ENCODE peak calls at places on chromosomes 4 and X, in nine cellular contexts. R, E, Z, S, Y, H, U, N and Q are unnamed samples.

GRCh38 chr4:3654036-3654807 is 112.0 kb upstream of the ADRA2C start:
- DNase-seq in R (no peak), E (no peak), Z (no peak), S (no peak), Y (no peak), H (no peak), U (no peak), N (no peak), Q (no peak)

GRCh38 chrX:17930850-17931249 is 69.8 kb upstream of the RAI2 start:
- DNase-seq in R (no peak), E (no peak), Z (no peak), S (no peak), Y (no peak), H (no peak), U (no peak), N (peak), Q (no peak)

GRCh38 chr4:82667761-82668505 is 106.1 kb upstream of the TMEM150C start:
- DNase-seq in R (no peak), E (no peak), Z (no peak), S (no peak), Y (peak), H (no peak), U (no peak), N (peak), Q (peak)

GRCh38 chr4:182925298-182925738 is 8.1 kb upstream of the DCTD start:
- DNase-seq in R (peak), E (peak), Z (peak), S (peak), Y (peak), H (peak), U (peak), N (peak), Q (peak)

GRCh38 chrX:53685711-53686110 is 808 bp downstream of the HUWE1 start:
- DNase-seq in R (no peak), E (no peak), Z (no peak), S (no peak), Y (no peak), H (no peak), U (no peak), N (no peak), Q (no peak)

GRCh38 chr4:2843909-2844584 is 403 bp downstream of the ADD1 start:
- DNase-seq in R (no peak), E (peak), Z (peak), S (no peak), Y (peak), H (peak), U (peak), N (peak), Q (peak)

GRCh38 chr4:109801895-109802319 is at the start of gene CFI:
- DNase-seq in R (no peak), E (peak), Z (no peak), S (peak), Y (peak), H (no peak), U (no peak), N (no peak), Q (no peak)

GRCh38 chrX:53085661-53086229 is 3.6 kb downstream of the TSPYL2 start:
- DNase-seq in R (no peak), E (no peak), Z (no peak), S (no peak), Y (no peak), H (no peak), U (no peak), N (no peak), Q (no peak)

GRCh38 chr4:40245794-40246546 is 49.1 kb downstream of the RHOH start:
- DNase-seq in R (no peak), E (no peak), Z (no peak), S (no peak), Y (peak), H (no peak), U (no peak), N (peak), Q (no peak)

GRCh38 chrX:53442322-53442631 is 8.1 kb upstream of the HSD17B10 start:
- DNase-seq in R (no peak), E (no peak), Z (no peak), S (no peak), Y (no peak), H (no peak), U (no peak), N (no peak), Q (no peak)

GRCh38 chr4:95363966-95364365 is 184.8 kb downstream of the UNC5C start:
- DNase-seq in R (no peak), E (peak), Z (no peak), S (no peak), Y (peak), H (no peak), U (no peak), N (no peak), Q (no peak)

GRCh38 chr4:139651282-139652194 is 14.1 kb upstream of the MGST2 start:
- DNase-seq in R (peak), E (peak), Z (peak), S (peak), Y (peak), H (peak), U (peak), N (peak), Q (peak)

GRCh38 chr4:4574792-4575191 is 32.9 kb upstream of the STX18 start:
- DNase-seq in R (no peak), E (peak), Z (peak), S (no peak), Y (peak), H (peak), U (peak), N (peak), Q (peak)

GRCh38 chr4:153038493-153039311 is 102.6 kb downstream of the FHDC1 start:
- DNase-seq in R (no peak), E (no peak), Z (no peak), S (peak), Y (no peak), H (no peak), U (no peak), N (peak), Q (no peak)

GRCh38 chrX:45228126-45228525 is 27.4 kb upstream of the DIPK2B start:
- DNase-seq in R (no peak), E (no peak), Z (no peak), S (no peak), Y (no peak), H (no peak), U (no peak), N (no peak), Q (no peak)

GRCh38 chr4:1910643-1911042 is 39.5 kb downstream of the NSD2 start:
- DNase-seq in R (no peak), E (peak), Z (no peak), S (peak), Y (peak), H (no peak), U (peak), N (peak), Q (peak)

GRCh38 chrX:40176256-40176978 is 78.7 kb upstream of the BCOR start:
- DNase-seq in R (peak), E (peak), Z (peak), S (peak), Y (peak), H (peak), U (peak), N (peak), Q (peak)

GRCh38 chrX:153938226-153938786 is 3.5 kb upstream of the NAA10 start:
- DNase-seq in R (no peak), E (no peak), Z (no peak), S (no peak), Y (no peak), H (no peak), U (no peak), N (peak), Q (no peak)

GRCh38 chrX:37955273-37955672 is 51.1 kb upstream of the SYTL5 start:
- DNase-seq in R (no peak), E (no peak), Z (no peak), S (no peak), Y (no peak), H (no peak), U (no peak), N (no peak), Q (no peak)

GRCh38 chr4:8739357-8739756 is 132.3 kb downstream of the HMX1 start:
- DNase-seq in R (no peak), E (no peak), Z (no peak), S (no peak), Y (no peak), H (no peak), U (no peak), N (no peak), Q (no peak)

GRCh38 chrX:34656842-34657780 is at the start of gene TMEM47:
- DNase-seq in R (no peak), E (peak), Z (peak), S (no peak), Y (peak), H (peak), U (peak), N (peak), Q (peak)

GRCh38 chr4:73917081-73917501 is 47.9 kb downstream of the CXCL1 start:
- DNase-seq in R (no peak), E (peak), Z (no peak), S (no peak), Y (peak), H (no peak), U (no peak), N (no peak), Q (no peak)

GRCh38 chrX:15501506-15501905 is 899 bp downstream of the BMX start:
- DNase-seq in R (no peak), E (no peak), Z (no peak), S (no peak), Y (no peak), H (no peak), U (no peak), N (no peak), Q (no peak)

GRCh38 chrX:15497865-15498264 is 2.7 kb upstream of the BMX start:
- DNase-seq in R (peak), E (peak), Z (no peak), S (peak), Y (peak), H (peak), U (peak), N (peak), Q (peak)

GRCh38 chrX:15496809-15497208 is 3.7 kb upstream of the PIR start:
- DNase-seq in R (no peak), E (no peak), Z (no peak), S (no peak), Y (no peak), H (no peak), U (no peak), N (no peak), Q (no peak)

GRCh38 chrX:15500497-15500966 is at the start of gene BMX:
- DNase-seq in R (no peak), E (peak), Z (no peak), S (no peak), Y (no peak), H (peak), U (no peak), N (peak), Q (no peak)

DNA sequence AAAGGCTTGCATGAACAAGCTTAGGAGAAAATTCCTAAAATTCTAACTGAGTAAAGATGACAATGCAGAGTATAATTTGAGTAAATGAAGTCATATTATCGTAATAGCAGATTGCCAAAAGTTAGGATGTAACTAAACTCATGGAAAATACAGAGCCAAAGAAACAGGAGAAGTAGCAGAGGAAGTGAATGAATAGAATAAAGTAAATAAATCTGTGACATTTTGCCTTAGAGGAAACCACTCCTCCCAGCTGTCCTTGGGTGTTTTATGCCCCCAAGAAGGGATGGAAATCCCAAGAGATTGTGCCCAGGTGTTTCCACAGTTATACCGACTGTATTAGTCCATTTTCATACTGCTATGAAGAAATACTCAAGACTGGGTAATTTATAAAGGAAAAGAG is 1.9 kb upstream of the BMX start:
- DNase-seq in R (no peak), E (no peak), Z (no peak), S (no peak), Y (no peak), H (no peak), U (no peak), N (no peak), Q (no peak)
- H3K27ac ChIP-seq in R (no peak), E (no peak), Z (no peak), S (no peak), Y (no peak), H (no peak), U (no peak), N (no peak), Q (no peak)

GRCh38 chrX:13119386-13119785 is 75.0 kb upstream of the FAM9C start:
- DNase-seq in R (no peak), E (peak), Z (no peak), S (no peak), Y (peak), H (no peak), U (no peak), N (no peak), Q (no peak)
- H3K27ac ChIP-seq in R (no peak), E (no peak), Z (peak), S (no peak), Y (peak), H (peak), U (no peak), N (no peak), Q (no peak)

GRCh38 chrX:72381439-72382198 is 75.9 kb upstream of the CITED1 start:
- DNase-seq in R (no peak), E (peak), Z (no peak), S (peak), Y (peak), H (no peak), U (no peak), N (no peak), Q (no peak)
- H3K27ac ChIP-seq in R (no peak), E (no peak), Z (no peak), S (peak), Y (no peak), H (no peak), U (no peak), N (no peak), Q (no peak)

GRCh38 chr4:158056689-158057245 is 116.1 kb downstream of the GASK1B start:
- DNase-seq in R (no peak), E (peak), Z (no peak), S (no peak), Y (no peak), H (no peak), U (no peak), N (no peak), Q (no peak)

GRCh38 chr4:158051401-158052235 is 121.2 kb downstream of the GASK1B start:
- DNase-seq in R (no peak), E (peak), Z (peak), S (no peak), Y (peak), H (no peak), U (no peak), N (no peak), Q (no peak)

GRCh38 chr4:158053086-158053485 is 119.7 kb downstream of the GASK1B start:
- DNase-seq in R (no peak), E (no peak), Z (no peak), S (no peak), Y (peak), H (no peak), U (no peak), N (no peak), Q (no peak)

GRCh38 chr4:158053801-158054200 is 119.0 kb downstream of the GASK1B start:
- DNase-seq in R (no peak), E (no peak), Z (no peak), S (no peak), Y (no peak), H (no peak), U (no peak), N (no peak), Q (no peak)

DNA sequence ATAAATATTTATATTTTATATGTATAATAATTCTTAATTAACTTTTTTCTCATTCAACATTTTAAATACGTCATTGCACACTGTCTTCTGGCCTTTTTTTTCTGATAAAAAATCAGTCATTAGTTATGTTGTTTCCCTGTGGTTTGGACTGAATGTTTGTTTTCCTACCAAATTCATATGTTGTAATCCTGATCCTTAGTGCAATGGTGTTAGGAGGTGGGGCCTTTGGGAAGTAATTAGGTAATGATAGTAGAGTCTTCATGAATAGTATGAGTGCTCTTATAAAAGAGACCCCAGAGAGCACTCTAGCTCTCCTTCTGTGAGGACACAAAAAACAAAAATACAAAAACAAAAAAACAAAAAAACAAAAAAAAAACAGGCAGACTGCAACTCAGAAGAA is 117.2 kb downstream of the GASK1B start:
- DNase-seq in R (no peak), E (peak), Z (no peak), S (no peak), Y (no peak), H (no peak), U (no peak), N (no peak), Q (no peak)
- H3K27ac ChIP-seq in R (no peak), E (no peak), Z (no peak), S (no peak), Y (no peak), H (no peak), U (no peak), N (no peak), Q (no peak)